ENCODE peak calls at places on chromosomes 6 and 20, in five cellular contexts. One of them, this sample, is unnamed.

GRCh38 chr6:41770381-41771057 is 9.2 kb downstream of the FRS3 start:
- DNase-seq in GM12864: no peak
- DNase-seq in cardiac muscle cell: no peak
- DNase-seq in endothelial cell: no peak
- DNase-seq in lung: no peak
- DNase-seq in this sample: no peak

GRCh38 chr6:165119231-165120020 is 190.0 kb downstream of the C6orf118 start:
- DNase-seq in lung: no peak
- DNase-seq in endothelial cell: no peak
- DNase-seq in GM12864: no peak
- DNase-seq in cardiac muscle cell: no peak
- DNase-seq in this sample: no peak

GRCh38 chr6:131269565-131270391 is 134.5 kb downstream of the AKAP7 start:
- DNase-seq in cardiac muscle cell: no peak
- DNase-seq in lung: no peak
- DNase-seq in endothelial cell: no peak
- DNase-seq in GM12864: no peak
- DNase-seq in this sample: no peak

GRCh38 chr20:50772418-50773185 is 22.3 kb upstream of the BCAS4 start:
- DNase-seq in cardiac muscle cell: no peak
- DNase-seq in lung: no peak
- DNase-seq in GM12864: no peak
- DNase-seq in endothelial cell: no peak
- DNase-seq in this sample: no peak

GRCh38 chr20:48406462-48407235 is 421.1 kb downstream of the PREX1 start:
- DNase-seq in lung: no peak
- DNase-seq in endothelial cell: no peak
- DNase-seq in cardiac muscle cell: no peak
- DNase-seq in GM12864: no peak
- DNase-seq in this sample: no peak

GRCh38 chr20:13141541-13141940 is 79.5 kb upstream of the ISM1 start:
- DNase-seq in endothelial cell: no peak
- DNase-seq in cardiac muscle cell: no peak
- DNase-seq in GM12864: no peak
- DNase-seq in lung: no peak
- DNase-seq in this sample: no peak

GRCh38 chr6:73339340-73339739 is 14.7 kb downstream of the DPPA5 start:
- DNase-seq in endothelial cell: no peak
- DNase-seq in cardiac muscle cell: no peak
- DNase-seq in lung: no peak
- DNase-seq in GM12864: no peak
- DNase-seq in this sample: no peak

GRCh38 chr6:16947461-16948159 is 154.2 kb upstream of the STMND1 start:
- DNase-seq in endothelial cell: no peak
- DNase-seq in GM12864: no peak
- DNase-seq in lung: peak; percentile 40
- DNase-seq in cardiac muscle cell: peak; percentile 72
- DNase-seq in this sample: no peak

GRCh38 chr20:41453006-41453950 is 86.7 kb upstream of the EMILIN3 start:
- DNase-seq in endothelial cell: no peak
- DNase-seq in GM12864: no peak
- DNase-seq in lung: no peak
- DNase-seq in cardiac muscle cell: no peak
- DNase-seq in this sample: no peak

GRCh38 chr6:89317067-89317466 is 2.0 kb upstream of the GABRR2 start:
- DNase-seq in lung: no peak
- DNase-seq in GM12864: no peak
- DNase-seq in endothelial cell: no peak
- DNase-seq in cardiac muscle cell: no peak
- DNase-seq in this sample: no peak

DNA sequence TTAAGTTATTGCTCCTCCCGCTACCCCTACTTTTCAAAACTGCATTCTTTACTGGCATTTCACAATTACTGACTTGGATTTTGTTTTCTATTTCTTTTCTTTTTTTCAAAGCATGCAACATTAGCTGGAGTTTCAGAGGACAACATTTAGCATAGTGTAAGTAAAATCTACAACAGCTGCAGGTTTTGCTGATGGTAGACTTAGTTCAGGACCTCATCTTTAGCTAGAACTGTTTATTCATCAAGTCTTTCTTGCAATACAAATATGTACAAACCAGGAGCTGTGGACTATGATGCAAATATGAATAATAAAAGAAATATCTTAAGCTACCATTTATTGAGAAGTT is 728 bp upstream of the CEP162 start:
- DNase-seq in cardiac muscle cell: no peak
- DNase-seq in endothelial cell: no peak
- DNase-seq in GM12864: no peak
- DNase-seq in lung: no peak
- DNase-seq in this sample: no peak
- TF ChIP-seq CTCF in cardiac muscle cell: no peak
- TF ChIP-seq CTCF in endothelial cell: no peak
- TF ChIP-seq CTCF in GM12864: no peak
- TF ChIP-seq CTCF in lung: no peak
- TF ChIP-seq CTCF in this sample: no peak

GRCh38 chr20:1901704-1902103 is 6.5 kb downstream of the SIRPA start:
- DNase-seq in GM12864: no peak
- DNase-seq in lung: no peak
- DNase-seq in endothelial cell: no peak
- DNase-seq in cardiac muscle cell: no peak
- DNase-seq in this sample: no peak

GRCh38 chr20:1898496-1899168 is 3.4 kb downstream of the SIRPA start:
- DNase-seq in GM12864: no peak
- DNase-seq in cardiac muscle cell: no peak
- DNase-seq in endothelial cell: no peak
- DNase-seq in lung: no peak
- DNase-seq in this sample: no peak

GRCh38 chr20:1899169-1899525 is 3.9 kb downstream of the SIRPA start:
- DNase-seq in GM12864: no peak
- DNase-seq in lung: no peak
- DNase-seq in endothelial cell: no peak
- DNase-seq in cardiac muscle cell: no peak
- DNase-seq in this sample: no peak

GRCh38 chr20:1902188-1902587 is 7.0 kb downstream of the SIRPA start:
- DNase-seq in cardiac muscle cell: no peak
- DNase-seq in lung: no peak
- DNase-seq in GM12864: no peak
- DNase-seq in endothelial cell: no peak
- DNase-seq in this sample: no peak

GRCh38 chr20:1900321-1900791 is 5.1 kb downstream of the SIRPA start:
- DNase-seq in cardiac muscle cell: peak; percentile 82
- DNase-seq in endothelial cell: peak; percentile 64
- DNase-seq in lung: no peak
- DNase-seq in GM12864: no peak
- DNase-seq in this sample: peak; percentile 56
- TF ChIP-seq CTCF in cardiac muscle cell: peak; percentile 82
- TF ChIP-seq CTCF in endothelial cell: no peak
- TF ChIP-seq CTCF in lung: no peak
- TF ChIP-seq CTCF in GM12864: peak; percentile 69
- TF ChIP-seq CTCF in this sample: no peak

DNA sequence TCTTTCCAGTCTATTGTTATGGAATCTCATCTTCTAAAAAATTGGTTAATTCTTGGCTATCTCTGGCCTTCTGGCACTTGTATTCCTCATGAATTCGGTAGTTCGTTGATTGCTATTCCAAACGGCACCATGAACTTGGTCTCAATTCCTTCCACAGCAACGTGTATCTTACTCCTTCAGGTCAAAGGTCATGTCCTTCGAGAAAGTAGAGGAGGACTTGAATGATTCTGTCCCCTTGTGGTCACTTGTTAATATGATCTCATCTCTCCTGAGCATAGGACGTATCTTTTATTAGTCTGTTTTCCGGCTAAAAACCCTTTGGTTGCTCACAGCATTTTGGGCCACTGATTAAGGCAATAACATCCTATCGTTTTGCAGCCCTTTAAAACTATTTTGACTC is 9.4 kb downstream of the TLDC2 start:
- DNase-seq in endothelial cell: no peak
- DNase-seq in GM12864: no peak
- DNase-seq in lung: no peak
- DNase-seq in cardiac muscle cell: no peak
- DNase-seq in this sample: no peak
- TF ChIP-seq CTCF in endothelial cell: no peak
- TF ChIP-seq CTCF in GM12864: no peak
- TF ChIP-seq CTCF in lung: no peak
- TF ChIP-seq CTCF in cardiac muscle cell: peak; percentile 8
- TF ChIP-seq CTCF in this sample: no peak

GRCh38 chr6:53070808-53071207 is 5.6 kb downstream of the FBXO9 start:
- DNase-seq in lung: no peak
- DNase-seq in GM12864: no peak
- DNase-seq in endothelial cell: no peak
- DNase-seq in cardiac muscle cell: peak; percentile 30
- DNase-seq in this sample: peak; percentile 65
- TF ChIP-seq CTCF in lung: no peak
- TF ChIP-seq CTCF in GM12864: no peak
- TF ChIP-seq CTCF in endothelial cell: no peak
- TF ChIP-seq CTCF in cardiac muscle cell: peak; percentile 7
- TF ChIP-seq CTCF in this sample: no peak

DNA sequence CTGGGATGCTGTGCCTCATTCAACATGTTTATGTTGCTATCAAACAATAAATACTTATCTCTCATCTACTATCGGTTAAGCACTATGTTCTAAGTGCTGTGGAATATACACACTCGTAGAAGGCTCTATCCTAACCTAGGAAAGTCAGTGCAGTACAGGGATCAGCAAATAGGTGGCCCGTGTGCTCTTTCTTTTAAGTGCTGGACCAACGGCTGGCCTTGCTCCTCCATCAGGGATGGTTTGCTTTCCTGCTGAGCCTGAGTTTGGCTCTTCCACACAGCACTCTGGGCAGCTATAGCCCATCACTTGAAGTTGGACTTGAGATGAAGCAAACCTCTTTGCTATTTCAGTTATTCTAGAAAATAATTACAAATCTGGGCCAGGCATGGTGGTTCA is 66.9 kb upstream of the KCNK16 start:
- DNase-seq in endothelial cell: peak; percentile 19
- DNase-seq in lung: no peak
- DNase-seq in cardiac muscle cell: peak; percentile 28
- DNase-seq in GM12864: no peak
- DNase-seq in this sample: no peak
- TF ChIP-seq CTCF in endothelial cell: no peak
- TF ChIP-seq CTCF in lung: no peak
- TF ChIP-seq CTCF in cardiac muscle cell: peak; percentile 47
- TF ChIP-seq CTCF in GM12864: peak; percentile 21
- TF ChIP-seq CTCF in this sample: no peak

GRCh38 chr20:59792300-59792699 is 141.1 kb downstream of the SYCP2 start:
- DNase-seq in endothelial cell: no peak
- DNase-seq in cardiac muscle cell: no peak
- DNase-seq in lung: no peak
- DNase-seq in GM12864: no peak
- DNase-seq in this sample: no peak
- TF ChIP-seq CTCF in endothelial cell: no peak
- TF ChIP-seq CTCF in cardiac muscle cell: no peak
- TF ChIP-seq CTCF in lung: no peak
- TF ChIP-seq CTCF in GM12864: no peak
- TF ChIP-seq CTCF in this sample: no peak

DNA sequence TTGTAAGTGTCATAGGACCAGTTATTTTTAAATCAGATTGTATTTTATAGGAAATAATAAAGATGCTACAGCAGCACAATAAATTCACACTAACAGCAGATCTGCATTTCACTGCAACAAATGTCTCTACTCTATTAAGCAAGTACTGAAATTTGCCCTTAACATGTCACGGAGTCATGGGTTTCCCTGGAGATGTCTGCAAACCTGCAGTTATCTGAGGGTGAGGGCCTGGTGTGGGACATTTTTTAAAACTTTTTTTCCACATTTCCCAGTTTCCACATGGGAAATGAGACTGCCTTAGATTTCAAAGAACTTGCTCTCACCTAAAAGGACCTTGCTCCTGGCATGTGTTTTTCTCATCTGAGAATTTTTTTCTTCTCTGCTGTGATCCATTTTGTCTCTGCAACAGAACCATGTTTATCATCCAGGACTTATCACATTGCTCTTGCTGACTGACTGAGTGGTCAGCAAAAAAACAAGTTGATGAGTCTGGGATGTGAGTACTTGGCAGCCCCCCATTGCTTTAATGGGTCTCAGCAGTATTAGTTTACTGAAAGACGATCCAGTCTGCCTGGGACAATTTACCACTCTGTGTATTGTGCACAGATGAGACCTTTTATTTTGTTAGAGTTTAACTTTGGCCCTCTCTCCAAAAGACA is 268.9 kb downstream of the BTBD9 start:
- DNase-seq in GM12864: no peak
- DNase-seq in cardiac muscle cell: no peak
- DNase-seq in lung: no peak
- DNase-seq in endothelial cell: no peak
- DNase-seq in this sample: no peak
- TF ChIP-seq CTCF in GM12864: no peak
- TF ChIP-seq CTCF in cardiac muscle cell: no peak
- TF ChIP-seq CTCF in lung: no peak
- TF ChIP-seq CTCF in endothelial cell: no peak
- TF ChIP-seq CTCF in this sample: no peak

GRCh38 chr6:116096979-116097816 is 3.5 kb upstream of the NT5DC1 start:
- DNase-seq in lung: no peak
- DNase-seq in GM12864: no peak
- DNase-seq in cardiac muscle cell: no peak
- DNase-seq in endothelial cell: no peak
- DNase-seq in this sample: no peak
- TF ChIP-seq CTCF in lung: peak; percentile 26
- TF ChIP-seq CTCF in GM12864: peak; percentile 15
- TF ChIP-seq CTCF in cardiac muscle cell: peak; percentile 56
- TF ChIP-seq CTCF in endothelial cell: peak; percentile 47
- TF ChIP-seq CTCF in this sample: peak; percentile 32

GRCh38 chr6:33570806-33571636 is 9.1 kb downstream of the BAK1 start:
- DNase-seq in endothelial cell: peak; percentile 73
- DNase-seq in lung: peak; percentile 80
- DNase-seq in cardiac muscle cell: peak; percentile 86
- DNase-seq in GM12864: peak; percentile 98
- DNase-seq in this sample: peak; percentile 96
- TF ChIP-seq CTCF in endothelial cell: no peak
- TF ChIP-seq CTCF in lung: no peak
- TF ChIP-seq CTCF in cardiac muscle cell: no peak
- TF ChIP-seq CTCF in GM12864: no peak
- TF ChIP-seq CTCF in this sample: peak; percentile 16

This sample was measured in GM10248.